ENCODE peak calls at places on chromosomes 1 and 21, in eight cellular contexts. D, I, J, G, L, E, Z and V are unnamed samples.

GRCh38 chr1:198638894-198639319 is at the start of gene PTPRC:
- DNase-seq in D (no peak), I (no peak), J (no peak), G (no peak), L (no peak), E (no peak), Z (no peak), V (no peak)

GRCh38 chr1:162605225-162605927 is 26.9 kb upstream of the DDR2 start:
- DNase-seq in D (no peak), I (no peak), J (no peak), G (no peak), L (no peak), E (no peak), Z (peak; percentile 95), V (no peak)

GRCh38 chr1:59445040-59445439 is 148.1 kb downstream of the FGGY start:
- DNase-seq in D (no peak), I (no peak), J (no peak), G (no peak), L (peak; percentile 54), E (no peak), Z (peak; percentile 49), V (no peak)

GRCh38 chr1:15663925-15664324 is 20.2 kb upstream of the PLEKHM2 start:
- DNase-seq in D (no peak), I (no peak), J (no peak), G (no peak), L (no peak), E (no peak), Z (no peak), V (no peak)

GRCh38 chr1:68116643-68117235 is 66.3 kb upstream of the DIRAS3 start:
- DNase-seq in D (peak; percentile 18), I (peak; percentile 29), J (peak; percentile 20), G (peak; percentile 64), L (no peak), E (no peak), Z (peak; percentile 76), V (peak; percentile 52)

GRCh38 chr1:234078143-234078542 is 173.7 kb downstream of the SLC35F3 start:
- DNase-seq in D (no peak), I (no peak), J (no peak), G (no peak), L (no peak), E (no peak), Z (no peak), V (no peak)

GRCh38 chr1:155136728-155137127 is 1.1 kb downstream of the SLC50A1 start:
- DNase-seq in D (no peak), I (no peak), J (no peak), G (peak; percentile 67), L (peak; percentile 63), E (no peak), Z (no peak), V (no peak)

GRCh38 chr1:79100385-79100784 is 93.9 kb upstream of the ADGRL4 start:
- DNase-seq in D (no peak), I (no peak), J (no peak), G (no peak), L (no peak), E (no peak), Z (peak; percentile 29), V (no peak)

GRCh38 chr1:212440419-212440818 is 7.7 kb downstream of the NENF start:
- DNase-seq in D (no peak), I (no peak), J (no peak), G (no peak), L (no peak), E (no peak), Z (no peak), V (no peak)

GRCh38 chr1:45508295-45509151 is 8.4 kb downstream of the MMACHC start:
- DNase-seq in D (no peak), I (no peak), J (no peak), G (no peak), L (no peak), E (no peak), Z (peak; percentile 24), V (no peak)

GRCh38 chr21:17859661-17860060 is 40.5 kb upstream of the C21orf91 start:
- DNase-seq in D (no peak), I (no peak), J (no peak), G (no peak), L (no peak), E (no peak), Z (no peak), V (no peak)

GRCh38 chr1:163932901-163933300 is 611.1 kb downstream of the NUF2 start:
- DNase-seq in D (no peak), I (no peak), J (no peak), G (no peak), L (no peak), E (no peak), Z (no peak), V (no peak)

GRCh38 chr1:33388989-33389771 is 41.7 kb downstream of the PHC2 start:
- DNase-seq in D (no peak), I (no peak), J (no peak), G (no peak), L (no peak), E (no peak), Z (peak; percentile 71), V (no peak)

GRCh38 chr21:45630876-45631275 is 12.6 kb upstream of the PCBP3 start:
- DNase-seq in D (no peak), I (no peak), J (no peak), G (no peak), L (no peak), E (no peak), Z (no peak), V (no peak)

GRCh38 chr1:11499825-11500331 is 20.9 kb downstream of the DISP3 start:
- DNase-seq in D (no peak), I (no peak), J (no peak), G (no peak), L (no peak), E (no peak), Z (no peak), V (peak; percentile 28)

GRCh38 chr1:40866408-40866788 is 4.2 kb upstream of the CITED4 start:
- DNase-seq in D (no peak), I (no peak), J (no peak), G (no peak), L (no peak), E (no peak), Z (no peak), V (no peak)

GRCh38 chr1:95384570-95384969 is 150.6 kb downstream of the RWDD3 start:
- DNase-seq in D (no peak), I (no peak), J (no peak), G (no peak), L (no peak), E (no peak), Z (no peak), V (no peak)

GRCh38 chr1:159778266-159778665 is 2.5 kb upstream of the DUSP23 start:
- DNase-seq in D (no peak), I (no peak), J (no peak), G (no peak), L (no peak), E (no peak), Z (no peak), V (no peak)

GRCh38 chr1:14061204-14061603 is 361.2 kb downstream of the PRDM2 start:
- DNase-seq in D (no peak), I (no peak), J (no peak), G (no peak), L (no peak), E (no peak), Z (no peak), V (no peak)

GRCh38 chr21:38712076-38712475 is 93.7 kb upstream of the ETS2 start:
- DNase-seq in D (no peak), I (no peak), J (peak; percentile 3), G (no peak), L (no peak), E (no peak), Z (peak; percentile 63), V (no peak)

GRCh38 chr1:56137090-56137489 is 442.3 kb downstream of the PLPP3 start:
- DNase-seq in D (no peak), I (no peak), J (no peak), G (no peak), L (no peak), E (no peak), Z (no peak), V (no peak)

GRCh38 chr1:2480986-2481364 is 4.9 kb downstream of the PLCH2 start:
- DNase-seq in D (no peak), I (no peak), J (no peak), G (no peak), L (no peak), E (no peak), Z (no peak), V (no peak)

GRCh38 chr1:1631793-1632420 is at the start of gene MMP23B:
- DNase-seq in D (no peak), I (no peak), J (no peak), G (no peak), L (peak; percentile 51), E (no peak), Z (peak; percentile 34), V (peak; percentile 45)